ENCODE peak calls at places on chromosomes 2 and 18, in seven cellular contexts. U, H, R, Q, D, J and E are unnamed samples.
A peak's percentile ranks its signal among the peaks of the same experiment; 100 is the strongest.

GRCh38 chr2:122033796-122034195 is 278.3 kb downstream of the TSN start:
- DNase-seq in U (no peak), H (no peak), R (no peak), Q (no peak), D (no peak), J (no peak), E (no peak)

GRCh38 chr2:210480079-210480478 is 3.5 kb upstream of the LANCL1 start:
- DNase-seq in U (no peak), H (no peak), R (no peak), Q (no peak), D (no peak), J (no peak), E (no peak)

GRCh38 chr2:70124983-70125480 is 37.8 kb downstream of the PCBP1 start:
- DNase-seq in U (peak; percentile 71), H (peak; percentile 59), R (peak; percentile 79), Q (no peak), D (peak; percentile 68), J (peak; percentile 67), E (peak; percentile 57)

GRCh38 chr2:16508061-16508851 is 157.4 kb downstream of the CYRIA start:
- DNase-seq in U (peak; percentile 57), H (peak; percentile 39), R (peak; percentile 46), Q (peak; percentile 21), D (peak; percentile 43), J (no peak), E (peak; percentile 54)

GRCh38 chr2:64649626-64650025 is 4.1 kb downstream of the SERTAD2 start:
- DNase-seq in U (no peak), H (no peak), R (no peak), Q (peak; percentile 53), D (no peak), J (no peak), E (peak; percentile 94)

GRCh38 chr2:219071189-219071816 is 10.6 kb upstream of the IHH start:
- DNase-seq in U (no peak), H (no peak), R (no peak), Q (peak; percentile 91), D (peak; percentile 63), J (no peak), E (no peak)

GRCh38 chr18:23541349-23542093 is 38.2 kb downstream of the RMC1 start:
- DNase-seq in U (no peak), H (no peak), R (no peak), Q (no peak), D (no peak), J (no peak), E (no peak)

GRCh38 chr2:157304811-157305712 is 20.6 kb downstream of the ERMN start:
- DNase-seq in U (no peak), H (no peak), R (no peak), Q (no peak), D (no peak), J (no peak), E (no peak)

GRCh38 chr2:101469863-101470262 is 5.0 kb downstream of the RFX8 start:
- DNase-seq in U (no peak), H (no peak), R (no peak), Q (peak; percentile 85), D (no peak), J (no peak), E (no peak)

GRCh38 chr2:43323810-43324588 is 97.6 kb upstream of the ZFP36L2 start:
- DNase-seq in U (no peak), H (no peak), R (no peak), Q (no peak), D (peak; percentile 20), J (peak; percentile 75), E (peak; percentile 84)

GRCh38 chr2:75432761-75433361 is 127.9 kb downstream of the EVA1A start:
- DNase-seq in U (no peak), H (no peak), R (no peak), Q (no peak), D (no peak), J (no peak), E (peak; percentile 63)

GRCh38 chr2:198788676-198789075 is 669.1 kb downstream of the SATB2 start:
- DNase-seq in U (no peak), H (no peak), R (no peak), Q (no peak), D (no peak), J (no peak), E (no peak)

GRCh38 chr2:224847961-224848850 is 132.0 kb upstream of the CCDC195 start:
- DNase-seq in U (peak; percentile 4), H (peak; percentile 38), R (peak; percentile 64), Q (no peak), D (no peak), J (no peak), E (peak; percentile 39)

GRCh38 chr18:54983041-54983686 is 23.9 kb upstream of the CCDC68 start:
- DNase-seq in U (peak; percentile 31), H (peak; percentile 59), R (no peak), Q (peak; percentile 44), D (no peak), J (no peak), E (no peak)

GRCh38 chr2:71276311-71277158 is 49.6 kb upstream of the PAIP2B start:
- DNase-seq in U (peak; percentile 89), H (peak; percentile 93), R (peak; percentile 85), Q (peak; percentile 48), D (peak; percentile 91), J (peak; percentile 70), E (peak; percentile 75)

GRCh38 chr18:48982269-48982668 is 31.5 kb upstream of the SMAD7 start:
- DNase-seq in U (no peak), H (no peak), R (no peak), Q (peak; percentile 48), D (no peak), J (no peak), E (no peak)

GRCh38 chr2:35035883-35036282 is 1319.7 kb upstream of the CRIM1 start:
- DNase-seq in U (peak; percentile 8), H (no peak), R (no peak), Q (no peak), D (no peak), J (no peak), E (no peak)

GRCh38 chr2:128300621-128301020 is 18.0 kb downstream of the HS6ST1 start:
- DNase-seq in U (no peak), H (no peak), R (no peak), Q (no peak), D (no peak), J (no peak), E (no peak)

GRCh38 chr2:130336150-130336876 is 6.4 kb upstream of the IMP4 start:
- DNase-seq in U (no peak), H (no peak), R (no peak), Q (peak; percentile 32), D (no peak), J (no peak), E (no peak)

GRCh38 chr2:205752421-205752820 is 70.1 kb downstream of the NRP2 start:
- DNase-seq in U (no peak), H (no peak), R (no peak), Q (no peak), D (no peak), J (no peak), E (no peak)

GRCh38 chr2:205700331-205701132 is 18.2 kb downstream of the NRP2 start:
- DNase-seq in U (peak; percentile 41), H (peak; percentile 80), R (peak; percentile 87), Q (peak; percentile 89), D (peak; percentile 28), J (no peak), E (no peak)

GRCh38 chr2:64860321-64860751 is 128.9 kb upstream of the SLC1A4 start:
- DNase-seq in U (no peak), H (no peak), R (no peak), Q (no peak), D (peak; percentile 27), J (peak; percentile 26), E (no peak)

DNA sequence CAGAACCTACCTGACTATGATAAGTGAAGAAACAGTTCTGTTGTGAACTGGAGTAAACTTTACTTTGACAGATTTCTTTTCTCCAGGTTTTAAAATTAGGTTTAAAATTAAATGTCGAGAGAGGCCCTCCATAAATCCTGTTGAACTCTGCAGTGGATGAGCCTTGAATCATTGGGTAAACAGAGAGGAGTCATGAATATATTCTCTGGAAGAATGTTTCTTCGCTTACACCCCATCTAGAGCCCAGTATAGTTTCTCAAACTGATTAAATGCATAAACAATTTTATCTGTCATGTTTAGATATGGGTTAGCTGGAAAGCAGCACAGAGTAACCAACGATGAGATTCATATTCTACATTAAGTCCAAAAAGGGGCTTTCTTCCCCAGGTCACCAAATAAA is 84.0 kb downstream of the ZAP70 start:
- DNase-seq in U (no peak), H (no peak), R (no peak), Q (no peak), D (no peak), J (no peak), E (no peak)
- TF ChIP-seq POLR2A in U (no peak), H (no peak), R (no peak), Q (no peak), D (no peak), J (no peak), E (no peak)

DNA sequence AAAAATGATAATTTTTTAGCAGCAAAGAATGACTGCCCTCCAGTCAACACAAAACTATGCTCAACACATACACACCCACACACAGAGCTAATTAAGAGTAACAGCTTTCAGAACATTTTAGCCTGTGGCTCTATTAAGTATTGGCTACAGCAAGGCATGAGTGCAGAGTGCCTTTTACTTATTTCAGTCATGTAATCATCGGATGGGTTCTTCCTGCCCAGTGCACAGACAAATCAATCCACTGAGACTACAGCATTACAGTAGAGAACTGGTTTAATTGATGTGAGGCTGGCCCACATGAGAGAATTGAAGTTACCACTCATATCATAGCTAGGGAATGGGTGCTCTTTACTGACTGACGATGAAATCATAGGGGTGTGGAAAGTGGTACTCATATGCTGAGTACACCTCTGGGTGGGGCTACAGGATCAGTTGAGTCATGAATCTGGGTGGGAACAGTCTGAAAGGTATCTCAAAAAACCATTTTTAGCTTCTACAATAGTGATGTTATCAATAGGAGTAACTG is 241.0 kb downstream of the FSIP2 start:
- DNase-seq in U (no peak), H (no peak), R (no peak), Q (peak; percentile 5), D (no peak), J (no peak), E (no peak)
- H3K4me3 ChIP-seq in U (no peak overlapping the region), H (no peak overlapping the region), R (no peak overlapping the region), Q (no peak overlapping the region), D (no peak overlapping the region), J (no peak overlapping the region), E (no peak overlapping the region)

GRCh38 chr2:25402477-25402876 is 60.8 kb upstream of the DNMT3A start:
- DNase-seq in U (no peak), H (no peak), R (no peak), Q (no peak), D (no peak), J (no peak), E (no peak)
- TF ChIP-seq POLR2A in U (no peak), H (no peak), R (no peak), Q (no peak), D (no peak), J (no peak), E (no peak)

GRCh38 chr2:28423856-28424605 is 31.4 kb downstream of the FOSL2 start:
- DNase-seq in U (no peak), H (no peak), R (no peak), Q (no peak), D (peak; percentile 48), J (no peak), E (peak; percentile 29)

GRCh38 chr2:28424799-28425492 is 32.3 kb downstream of the FOSL2 start:
- DNase-seq in U (no peak), H (no peak), R (no peak), Q (no peak), D (no peak), J (no peak), E (no peak)

GRCh38 chr2:28419705-28420270 is 27.1 kb downstream of the FOSL2 start:
- DNase-seq in U (no peak), H (no peak), R (no peak), Q (no peak), D (no peak), J (no peak), E (no peak)

GRCh38 chr2:28420717-28421116 is 28.1 kb downstream of the FOSL2 start:
- DNase-seq in U (no peak), H (no peak), R (peak; percentile 42), Q (no peak), D (peak; percentile 4), J (no peak), E (peak; percentile 51)

GRCh38 chr2:28422903-28423741 is 30.5 kb downstream of the FOSL2 start:
- DNase-seq in U (no peak), H (no peak), R (no peak), Q (no peak), D (no peak), J (no peak), E (no peak)
- H3K4me3 ChIP-seq in U (no peak overlapping the region), H (no peak overlapping the region), R (no peak overlapping the region), Q (no peak overlapping the region), D (no peak overlapping the region), J (no peak overlapping the region), E (no peak overlapping the region)